ENCODE peak calls at places on chromosomes 3 and 15, in seven cellular contexts. I, O, A, Q, V, E and F are unnamed samples.

GRCh38 chr3:25611193-25611592 is 53.5 kb downstream of the TOP2B start:
- DNase-seq in A (no peak), I (no peak), V (no peak), O (no peak), E (no peak), Q (no peak), F (no peak)

GRCh38 chr3:56291244-56291680 is 177.0 kb downstream of the ERC2 start:
- DNase-seq in I (no peak), O (no peak), V (no peak), Q (no peak), A (no peak), E (no peak), F (no peak)

GRCh38 chr3:9746330-9746729 is 3.4 kb upstream of the OGG1 start:
- DNase-seq in Q (no peak), A (no peak), I (peak), O (no peak), E (no peak), V (no peak), F (peak)

GRCh38 chr3:71908001-71908400 is 123.1 kb upstream of the PROK2 start:
- DNase-seq in A (no peak), V (no peak), I (no peak), E (no peak), O (no peak), Q (no peak), F (no peak)

GRCh38 chr3:264394-265156 is 68.0 kb downstream of the CHL1 start:
- DNase-seq in O (no peak), A (peak), Q (no peak), E (no peak), V (no peak), I (peak), F (peak)

GRCh38 chr3:53859178-53859577 is 12.8 kb downstream of the IL17RB start:
- DNase-seq in V (no peak), E (no peak), I (no peak), Q (no peak), O (no peak), A (no peak), F (no peak)

GRCh38 chr3:129315386-129315991 is 36.8 kb downstream of the HMCES start:
- DNase-seq in E (no peak), Q (no peak), I (peak), V (no peak), A (peak), O (peak), F (peak)

GRCh38 chr3:45964139-45964538 is 20.9 kb downstream of the CXCR6 start:
- DNase-seq in V (no peak), I (no peak), Q (no peak), O (no peak), A (no peak), E (no peak), F (no peak)

GRCh38 chr15:88324241-88325065 is 67.9 kb upstream of the NTRK3 start:
- DNase-seq in E (no peak), I (peak), A (no peak), Q (no peak), O (no peak), V (no peak), F (no peak)

GRCh38 chr3:106765342-106765741 is 611.9 kb upstream of the CCDC54 start:
- DNase-seq in V (no peak), I (peak), E (no peak), Q (no peak), A (peak), O (no peak), F (no peak)

GRCh38 chr3:125332504-125332903 is 42.6 kb downstream of the ZNF148 start:
- DNase-seq in Q (no peak), V (no peak), A (no peak), E (no peak), O (peak), I (no peak), F (no peak)

GRCh38 chr3:15492847-15493360 is 28.6 kb downstream of the COLQ start:
- DNase-seq in A (peak), V (no peak), O (no peak), E (no peak), Q (no peak), I (no peak), F (no peak)

GRCh38 chr15:42155546-42156265 is 730 bp downstream of the PLA2G4F start:
- DNase-seq in V (no peak), Q (no peak), E (no peak), O (peak), I (no peak), A (peak), F (no peak)

GRCh38 chr3:44318929-44319328 is 19.6 kb upstream of the TCAIM start:
- DNase-seq in V (peak), A (no peak), O (peak), E (no peak), I (no peak), Q (no peak), F (no peak)

GRCh38 chr3:61858054-61858453 is 296.7 kb downstream of the PTPRG start:
- DNase-seq in A (peak), E (no peak), Q (no peak), O (no peak), I (peak), V (no peak), F (peak)

GRCh38 chr15:41975679-41976078 is 3.3 kb upstream of the EHD4 start:
- DNase-seq in O (no peak), V (no peak), I (no peak), E (no peak), A (no peak), Q (no peak), F (no peak)

GRCh38 chr15:98650871-98651481 is 2.6 kb downstream of the IGF1R start:
- DNase-seq in E (no peak), Q (no peak), A (peak), I (peak), O (peak), V (no peak), F (peak)

GRCh38 chr3:46925585-46925934 is 48.0 kb downstream of the PTH1R start:
- DNase-seq in O (no peak), V (no peak), A (no peak), Q (no peak), I (no peak), E (no peak), F (no peak)

GRCh38 chr3:58565621-58566397 is 11.4 kb downstream of the FAM107A start:
- DNase-seq in Q (no peak), A (no peak), V (peak), E (no peak), I (no peak), O (peak), F (no peak)

GRCh38 chr15:65370885-65371284 is 6.9 kb downstream of the IGDCC3 start:
- DNase-seq in Q (no peak), A (no peak), V (no peak), E (no peak), I (no peak), O (no peak), F (no peak)

GRCh38 chr3:14266361-14266760 is 87.7 kb downstream of the LSM3 start:
- DNase-seq in A (peak), Q (no peak), I (peak), V (no peak), O (no peak), E (no peak), F (peak)

GRCh38 chr3:102483556-102483955 is 48.7 kb downstream of the ZPLD1 start:
- DNase-seq in O (no peak), A (no peak), V (no peak), I (no peak), Q (no peak), E (no peak), F (no peak)

GRCh38 chr15:22253676-22254408 is 173.5 kb downstream of the OR4M2 start:
- DNase-seq in O (no peak), V (no peak), Q (no peak), E (no peak), A (no peak), I (no peak), F (no peak)

GRCh38 chr3:106120334-106120733 is 251.5 kb upstream of the CBLB start:
- DNase-seq in O (no peak), Q (no peak), I (peak), E (no peak), A (no peak), V (no peak), F (peak)

GRCh38 chr3:63914312-63914711 is 2.1 kb upstream of the SCAANT1 start:
- DNase-seq in I (peak), O (no peak), Q (no peak), E (no peak), V (no peak), A (peak), F (peak)

GRCh38 chr3:171462224-171462623 is 2.0 kb upstream of the TNIK start:
- DNase-seq in V (peak), O (peak), E (no peak), A (no peak), I (no peak), Q (no peak), F (no peak)

GRCh38 chr3:72998489-72998888 is 1.9 kb downstream of the PPP4R2 start:
- DNase-seq in O (no peak), I (no peak), A (no peak), Q (no peak), V (no peak), E (no peak), F (no peak)
- H3K9ac ChIP-seq in O (peak), I (peak), A (no peak), Q (no peak), V (peak), E (no peak), F (peak)

DNA sequence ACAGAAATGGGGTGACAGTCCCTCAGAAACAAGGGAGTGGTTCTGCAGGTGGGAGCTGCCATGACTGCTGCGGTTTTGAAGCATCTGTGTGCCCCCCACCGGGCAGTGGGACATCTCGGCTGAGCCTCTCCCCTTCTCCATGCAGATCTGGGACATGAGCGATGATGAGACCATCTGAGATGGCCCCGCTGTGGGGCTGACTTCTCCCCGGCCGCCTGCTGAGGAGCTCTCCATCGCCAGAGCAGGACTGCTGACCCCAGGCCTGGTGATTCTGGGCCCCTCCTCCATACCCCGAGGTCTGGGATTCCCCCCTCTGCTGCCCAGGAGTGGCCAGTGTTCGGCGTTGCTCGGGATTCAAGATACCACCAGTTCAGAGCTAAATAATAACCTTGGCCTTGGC is 89.0 kb downstream of the VGLL4 start:
- DNase-seq in I (no peak), O (no peak), E (no peak), Q (no peak), V (no peak), A (no peak), F (no peak)
- H2BK120ac ChIP-seq in I (no peak), O (no peak), E (no peak), Q (no peak), V (no peak), A (no peak), F (no peak)

GRCh38 chr3:172750069-172750367 is 508 bp upstream of the ECT2 start:
- DNase-seq in O (no peak), E (no peak), Q (no peak), V (no peak), A (peak), I (no peak), F (no peak)
- H3K23ac ChIP-seq in O (no peak), E (no peak), Q (no peak), V (no peak), A (no peak), I (peak), F (no peak)

GRCh38 chr3:113658107-113658506 is 38.3 kb downstream of the USF3 start:
- DNase-seq in Q (no peak), I (no peak), E (no peak), O (no peak), V (no peak), A (no peak), F (no peak)

GRCh38 chr3:113659996-113660395 is 36.4 kb downstream of the USF3 start:
- DNase-seq in A (no peak), V (no peak), O (no peak), I (no peak), E (no peak), Q (no peak), F (no peak)

GRCh38 chr3:113659121-113659531 is 37.3 kb downstream of the USF3 start:
- DNase-seq in I (no peak), O (peak), V (no peak), E (no peak), Q (no peak), A (no peak), F (no peak)

GRCh38 chr3:113660901-113661300 is 35.5 kb downstream of the USF3 start:
- DNase-seq in A (no peak), E (no peak), Q (no peak), I (peak), O (no peak), V (no peak), F (peak)

GRCh38 chr3:113660458-113660857 is 36.0 kb downstream of the USF3 start:
- DNase-seq in O (no peak), Q (no peak), I (no peak), E (no peak), A (no peak), V (no peak), F (no peak)
- H3K9ac ChIP-seq in O (no peak), Q (no peak), I (no peak), E (no peak), A (no peak), V (no peak), F (no peak)

GRCh38 chr3:160879859-160880258 is 123.8 kb downstream of the PPM1L start:
- DNase-seq in Q (no peak), I (no peak), V (no peak), A (no peak), O (no peak), E (no peak), F (no peak)

DNA sequence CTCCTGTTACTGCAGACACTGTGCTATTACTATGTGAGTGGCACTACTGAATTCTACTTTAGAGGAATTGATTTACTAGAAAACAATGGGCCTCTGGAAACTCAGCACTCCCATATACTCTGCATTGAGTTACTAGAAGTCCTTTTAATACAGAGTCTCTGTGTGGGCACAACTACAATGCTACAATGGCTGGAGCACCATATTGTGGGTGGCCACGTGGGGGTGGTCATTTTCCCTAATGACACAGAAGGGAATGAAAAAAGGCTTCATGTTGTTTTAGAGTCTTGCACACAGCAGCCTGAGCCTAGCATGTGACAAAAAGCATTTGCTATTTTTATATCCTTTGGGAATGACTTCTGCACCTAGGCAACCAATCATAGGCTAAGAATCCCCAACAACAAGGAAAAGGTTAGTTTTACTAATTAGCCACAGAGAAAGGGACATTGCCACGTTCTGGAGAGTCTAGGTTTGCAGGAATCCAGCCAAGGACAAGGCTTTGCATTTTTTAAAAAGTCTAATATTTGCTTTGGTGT is 120.6 kb downstream of the PPM1L start:
- DNase-seq in A (no peak), E (no peak), V (no peak), I (no peak), Q (no peak), O (no peak), F (no peak)
- H2BK120ac ChIP-seq in A (no peak), E (no peak), V (no peak), I (no peak), Q (no peak), O (no peak), F (no peak)

GRCh38 chr3:108430540-108430939 is 79.9 kb downstream of the MYH15 start:
- DNase-seq in E (no peak), A (no peak), Q (no peak), I (no peak), O (no peak), V (no peak), F (no peak)
- H3K23ac ChIP-seq in E (no peak), A (no peak), Q (no peak), I (no peak), O (no peak), V (no peak), F (no peak)

DNA sequence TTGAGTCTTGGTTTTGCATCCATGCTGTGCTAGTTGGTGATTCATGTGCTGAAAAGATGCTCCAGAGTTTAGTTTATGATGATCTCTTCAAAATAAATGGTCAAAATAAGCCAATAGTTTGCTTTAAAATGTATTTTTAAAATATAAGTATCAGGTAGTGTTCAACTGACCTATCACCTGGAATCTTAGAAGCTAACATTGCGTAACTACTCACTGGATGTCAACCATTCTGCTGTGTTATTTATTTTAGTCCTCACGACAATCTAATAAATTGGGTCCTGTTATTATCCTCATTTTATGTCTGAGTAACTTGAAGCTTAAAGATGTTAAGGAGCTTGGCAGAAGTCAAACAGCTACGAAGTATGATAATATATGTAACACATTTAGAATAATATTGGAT is 563.7 kb upstream of the MDFIC2 start:
- DNase-seq in E (no peak), Q (no peak), V (no peak), A (peak), I (no peak), O (no peak), F (no peak)
- H3K9ac ChIP-seq in E (no peak), Q (no peak), V (no peak), A (no peak), I (no peak), O (no peak), F (no peak)

GRCh38 chr3:121916189-121916588 is 22.0 kb downstream of the SLC15A2 start:
- DNase-seq in I (no peak), Q (no peak), O (no peak), E (no peak), V (no peak), A (no peak), F (no peak)
- H2BK120ac ChIP-seq in I (no peak), Q (no peak), O (no peak), E (no peak), V (no peak), A (no peak), F (no peak)

DNA sequence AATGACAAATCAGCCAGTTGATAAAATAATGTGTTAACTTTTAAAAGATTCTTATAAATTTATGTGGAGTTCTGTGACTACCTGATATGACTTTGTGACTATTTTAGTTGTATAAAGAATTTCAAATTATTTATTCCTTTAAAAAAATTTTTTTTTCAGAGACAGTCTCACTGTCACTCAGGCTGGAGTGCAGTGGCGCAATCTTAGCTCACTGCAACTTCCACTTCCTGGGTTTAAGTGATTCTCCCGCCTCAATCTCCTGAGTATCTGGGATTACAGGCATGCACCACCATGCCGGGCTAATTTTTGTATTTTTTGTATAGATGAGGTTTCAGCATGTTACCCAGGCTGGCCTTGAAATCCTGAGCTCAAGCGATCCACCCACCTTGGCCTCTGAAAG is 48.5 kb downstream of the MBNL1 start:
- DNase-seq in Q (no peak), E (no peak), V (no peak), O (no peak), I (no peak), A (no peak), F (no peak)
- H3K23ac ChIP-seq in Q (no peak), E (no peak), V (no peak), O (no peak), I (no peak), A (no peak), F (no peak)